ENCODE peak calls at places on chromosomes 2 and 18, in seven cellular contexts. W, O, E, A, P, G and K are unnamed samples.

GRCh38 chr2:233456934-233457333 is 102.6 kb downstream of the DGKD start:
- DNase-seq in P (no peak), E (no peak), O (peak; percentile 39), A (no peak), W (no peak), G (no peak), K (peak; percentile 17)

GRCh38 chr18:77066101-77066500 is 66.5 kb downstream of the MBP start:
- DNase-seq in E (no peak), W (no peak), G (no peak), A (no peak), O (no peak), P (no peak), K (no peak)

GRCh38 chr2:235234711-235235110 is 259.1 kb upstream of the AGAP1 start:
- DNase-seq in P (peak; percentile 10), O (no peak), G (no peak), E (no peak), A (no peak), W (no peak), K (no peak)

GRCh38 chr2:135819211-135819610 is 17.8 kb downstream of the LCT start:
- DNase-seq in O (peak; percentile 71), P (peak; percentile 47), G (no peak), W (peak; percentile 33), A (no peak), E (no peak), K (no peak)

GRCh38 chr18:24364177-24364576 is 33.4 kb downstream of the OSBPL1A start:
- DNase-seq in G (no peak), O (peak; percentile 46), P (no peak), W (no peak), E (no peak), A (no peak), K (no peak)

GRCh38 chr2:56478027-56478426 is 294.2 kb downstream of the CCDC85A start:
- DNase-seq in O (no peak), G (no peak), W (no peak), A (no peak), E (no peak), P (no peak), K (no peak)

GRCh38 chr18:2903006-2903405 is 56.2 kb downstream of the EMILIN2 start:
- DNase-seq in G (no peak), A (peak; percentile 77), E (no peak), W (no peak), P (no peak), O (no peak), K (no peak)

GRCh38 chr18:34650121-34650545 is 60.0 kb upstream of the DTNA start:
- DNase-seq in P (no peak), E (no peak), W (no peak), O (no peak), A (no peak), G (no peak), K (no peak)

GRCh38 chr18:5197032-5197434 is at the start of gene AKAIN1:
- DNase-seq in E (peak; percentile 77), P (no peak), A (no peak), W (peak; percentile 34), O (peak; percentile 85), G (no peak), K (no peak)

GRCh38 chr18:23270999-23271680 is 135.9 kb downstream of the CABLES1 start:
- DNase-seq in W (no peak), A (no peak), O (no peak), G (no peak), E (no peak), P (no peak), K (no peak)

GRCh38 chr2:174664084-174664759 is 66.6 kb upstream of the WIPF1 start:
- DNase-seq in E (no peak), O (no peak), P (no peak), G (no peak), A (no peak), W (no peak), K (no peak)

GRCh38 chr2:174667461-174667860 is 69.9 kb upstream of the WIPF1 start:
- DNase-seq in A (no peak), P (no peak), W (no peak), G (no peak), E (no peak), O (peak; percentile 78), K (no peak)

GRCh38 chr2:174668075-174668474 is 70.5 kb upstream of the WIPF1 start:
- DNase-seq in G (no peak), P (no peak), E (no peak), W (no peak), O (no peak), A (no peak), K (no peak)

GRCh38 chr2:174666786-174667369 is 69.3 kb upstream of the WIPF1 start:
- DNase-seq in E (no peak), P (no peak), W (no peak), G (no peak), A (no peak), O (no peak), K (no peak)

DNA sequence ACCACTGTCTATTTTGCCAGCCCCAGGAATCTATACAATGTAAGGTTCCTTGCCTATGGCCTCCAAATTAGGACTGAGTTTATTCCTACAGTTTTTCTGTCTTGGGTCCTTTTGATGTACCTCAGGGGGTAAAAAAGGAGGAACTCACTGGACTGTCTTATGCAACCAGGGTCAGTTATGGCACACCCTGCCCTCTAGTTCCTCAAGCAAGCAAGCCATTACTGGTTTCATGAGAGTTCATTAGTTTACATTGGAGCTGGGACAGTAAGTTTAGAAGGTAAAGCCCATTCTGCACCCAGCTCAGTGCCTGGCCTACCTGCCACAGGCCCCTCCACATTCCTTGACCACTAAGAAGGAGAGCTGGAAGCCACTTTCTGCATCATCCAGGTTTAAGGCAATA is 68.7 kb upstream of the WIPF1 start:
- DNase-seq in P (no peak), A (no peak), W (no peak), G (no peak), O (no peak), E (no peak), K (no peak)
- H3K27ac ChIP-seq in P (peak overlapping the region; percentile 21), A (peak overlapping the region; percentile 27), W (no peak overlapping the region), G (peak overlapping the region; percentile 37), O (no peak overlapping the region), E (no peak overlapping the region), K (no peak overlapping the region)

DNA sequence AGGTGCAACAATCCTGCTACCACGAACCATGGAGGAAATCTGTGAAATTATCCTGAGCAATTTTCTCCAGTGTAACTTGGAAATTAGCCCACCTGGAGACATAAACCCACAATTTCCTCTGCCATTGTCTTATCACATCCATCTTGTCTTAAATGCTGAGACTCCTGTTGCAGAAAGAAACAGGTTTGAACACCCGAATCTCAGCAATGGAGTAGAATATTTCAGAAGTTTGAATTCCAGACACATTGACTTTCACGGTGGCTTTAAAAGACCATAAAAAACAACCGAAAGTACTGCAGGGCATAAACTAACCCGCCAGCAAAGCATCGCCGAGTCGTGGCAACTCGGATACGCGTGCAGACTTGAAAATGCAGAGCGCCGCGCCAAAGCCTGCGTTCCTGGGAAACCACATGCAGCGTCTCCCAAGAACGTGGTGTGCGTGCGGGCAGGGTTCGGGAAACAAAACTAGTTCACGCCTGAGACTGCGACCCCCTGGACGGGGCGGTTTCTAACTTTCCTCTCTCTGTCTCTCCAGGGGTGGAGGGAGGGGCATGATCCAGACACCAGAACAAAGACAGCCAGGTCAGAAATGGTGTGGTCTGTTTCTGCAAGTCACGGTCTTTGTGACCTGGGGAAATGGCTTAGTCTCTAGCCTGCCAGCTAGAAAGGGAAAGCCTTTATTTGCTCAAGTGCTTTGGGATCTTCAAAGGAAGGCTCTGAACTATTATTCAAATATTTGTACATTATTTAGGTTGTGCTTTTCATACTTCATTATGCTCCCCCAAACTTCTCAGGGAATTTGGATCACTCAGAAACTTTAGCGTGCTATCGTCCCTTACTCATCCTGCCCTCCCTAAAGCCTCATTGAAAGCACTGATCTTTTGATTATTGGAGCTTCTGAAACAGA is 26.9 kb upstream of the KCTD1 start:
- DNase-seq in W (no peak), A (no peak), E (peak; percentile 66), P (peak; percentile 96), O (peak; percentile 82), G (no peak), K (peak; percentile 61)
- H3K4me3 ChIP-seq in W (no peak overlapping the region), A (peak overlapping the region; percentile 73), E (peak overlapping the region; percentile 63), P (peak overlapping the region; percentile 37), O (no peak overlapping the region), G (no peak overlapping the region), K (peak overlapping the region; percentile 47)

GRCh38 chr2:112277591-112278220 is 2.3 kb downstream of the ZC3H6 start:
- DNase-seq in A (no peak), E (no peak), O (no peak), P (no peak), W (no peak), G (no peak), K (no peak)
- H3K27ac ChIP-seq in A (no peak overlapping the region), E (no peak overlapping the region), O (no peak overlapping the region), P (no peak overlapping the region), W (no peak overlapping the region), G (no peak overlapping the region), K (no peak overlapping the region)

GRCh38 chr18:8707946-8708345 is 2.6 kb downstream of the MTCL1 start:
- DNase-seq in A (no peak), P (peak; percentile 27), W (no peak), O (peak; percentile 17), E (no peak), G (no peak), K (no peak)

GRCh38 chr18:8705941-8706544 is 687 bp downstream of the MTCL1 start:
- DNase-seq in G (no peak), A (no peak), P (no peak), O (peak; percentile 17), W (no peak), E (no peak), K (no peak)

GRCh38 chr18:8706545-8706980 is 1.2 kb downstream of the MTCL1 start:
- DNase-seq in P (no peak), O (no peak), E (no peak), A (no peak), W (no peak), G (no peak), K (no peak)

GRCh38 chr18:8708670-8709069 is 3.3 kb downstream of the MTCL1 start:
- DNase-seq in O (no peak), E (no peak), P (no peak), W (no peak), G (no peak), A (no peak), K (no peak)

DNA sequence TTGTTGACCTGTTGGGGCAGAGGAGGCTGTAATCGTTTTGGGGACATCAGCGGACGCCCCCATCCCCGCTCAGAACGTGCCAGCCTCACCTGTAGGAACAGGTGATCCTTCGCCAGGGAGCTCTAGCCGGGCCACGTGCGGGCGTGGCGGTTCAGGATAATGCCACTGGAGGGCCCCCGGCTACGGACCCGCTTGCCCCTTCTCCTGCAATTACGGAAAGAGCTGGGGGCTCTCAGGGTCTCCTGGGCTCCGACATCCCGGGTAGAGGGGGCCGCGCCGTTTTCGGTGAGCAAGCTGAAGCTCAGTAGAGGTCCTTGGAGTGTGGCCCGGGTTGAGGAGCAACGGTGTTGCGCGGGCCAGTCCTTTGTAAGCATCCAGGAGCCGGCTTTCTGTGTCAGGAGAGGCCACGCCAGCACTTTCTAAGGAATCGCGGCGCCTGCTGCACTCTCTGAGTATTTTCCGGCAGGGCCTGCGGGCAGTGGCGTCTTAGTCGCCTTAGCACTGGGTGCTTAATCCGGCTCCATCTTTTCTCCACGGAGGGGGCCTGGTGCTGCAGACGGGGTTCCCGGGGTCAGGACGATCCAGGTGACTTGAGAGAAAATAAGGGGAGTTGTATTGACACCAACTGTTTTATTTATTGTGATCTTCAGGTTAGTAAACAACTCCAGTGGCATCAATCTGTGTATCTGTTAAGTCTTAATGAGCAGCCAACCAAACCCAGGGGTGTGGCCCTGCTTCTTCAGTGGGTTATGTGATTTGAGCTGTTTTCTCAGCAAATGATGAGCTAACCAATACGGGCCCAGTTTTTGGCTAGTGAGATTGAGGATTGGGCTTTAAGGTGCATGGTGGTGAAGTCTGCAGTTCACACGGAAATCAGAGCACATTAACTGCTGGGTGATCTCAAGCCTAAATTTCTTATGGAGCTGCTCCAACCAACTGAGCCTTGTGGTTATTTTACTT is 1.9 kb downstream of the MTCL1 start:
- DNase-seq in W (peak; percentile 87), A (no peak), G (peak; percentile 43), E (peak; percentile 77), O (peak; percentile 90), P (peak; percentile 82), K (peak; percentile 58)
- H3K4me3 ChIP-seq in W (peak overlapping the region; percentile 58), A (peak overlapping the region; percentile 87), G (no peak overlapping the region), E (no peak overlapping the region), O (peak overlapping the region; percentile 62), P (peak overlapping the region; percentile 94), K (peak overlapping the region; percentile 62)

GRCh38 chr2:54579682-54580349 is 123.7 kb downstream of the SPTBN1 start:
- DNase-seq in W (no peak), E (no peak), A (no peak), G (peak; percentile 61), O (no peak), P (peak; percentile 82), K (no peak)
- H3K27ac ChIP-seq in W (no peak overlapping the region), E (no peak overlapping the region), A (no peak overlapping the region), G (peak overlapping the region; percentile 37), O (no peak overlapping the region), P (peak overlapping the region; percentile 97), K (peak overlapping the region; percentile 34)